ENCODE peak calls at places on chromosomes 3 and 15, in nine cellular contexts. H, Y, R, O, M, U, W, B and K are unnamed samples.
A peak's percentile ranks its signal among the peaks of the same experiment; 100 is the strongest.

GRCh38 chr15:78604420-78604819 is 16.4 kb downstream of the CHRNA3 start:
- DNase-seq in U (no peak), R (no peak), Y (no peak), M (no peak), H (no peak), O (no peak), W (no peak), B (no peak), K (no peak)

GRCh38 chr3:55296035-55296434 is 191.1 kb downstream of the WNT5A start:
- DNase-seq in H (peak; percentile 19), O (no peak), R (peak; percentile 88), W (no peak), U (no peak), B (no peak), M (no peak), Y (no peak), K (no peak)

GRCh38 chr3:70431906-70432305 is 119.5 kb upstream of the MDFIC2 start:
- DNase-seq in O (no peak), Y (no peak), W (no peak), H (no peak), B (no peak), M (no peak), U (no peak), R (peak; percentile 11), K (no peak)

GRCh38 chr3:161251716-161252115 is 30.6 kb downstream of the NMD3 start:
- DNase-seq in B (no peak), W (no peak), Y (no peak), M (no peak), O (no peak), H (no peak), R (no peak), U (no peak), K (no peak)

GRCh38 chr15:27137127-27137526 is 166.1 kb downstream of the GABRG3 start:
- DNase-seq in R (no peak), U (no peak), H (no peak), W (no peak), M (no peak), Y (no peak), O (no peak), B (no peak), K (no peak)

GRCh38 chr15:67033012-67033411 is 32.4 kb upstream of the SMAD3 start:
- DNase-seq in H (no peak), Y (no peak), R (no peak), W (no peak), M (no peak), B (no peak), U (no peak), O (no peak), K (peak; percentile 62)

GRCh38 chr15:89226359-89227221 is 5.2 kb upstream of the RLBP1 start:
- DNase-seq in O (no peak), U (no peak), R (no peak), W (no peak), B (no peak), M (no peak), H (no peak), Y (no peak), K (no peak)

GRCh38 chr15:63891763-63892123 is 58.0 kb upstream of the HERC1 start:
- DNase-seq in B (no peak), M (no peak), H (no peak), W (no peak), Y (no peak), U (no peak), O (no peak), R (no peak), K (no peak)

GRCh38 chr3:28349397-28350000 is 875 bp upstream of the AZI2 start:
- DNase-seq in Y (no peak), W (peak; percentile 8), U (peak; percentile 69), O (no peak), B (no peak), M (no peak), H (peak; percentile 55), R (peak; percentile 72), K (no peak)

GRCh38 chr15:29008846-29009245 is 123.1 kb downstream of the APBA2 start:
- DNase-seq in H (no peak), B (no peak), M (no peak), R (no peak), W (no peak), O (no peak), U (no peak), Y (no peak), K (no peak)

GRCh38 chr15:25070357-25070963 is 115.7 kb downstream of the SNRPN start:
- DNase-seq in M (no peak), B (no peak), H (no peak), O (no peak), U (no peak), R (no peak), W (no peak), Y (no peak), K (no peak)

GRCh38 chr15:89781891-89782618 is 5.9 kb downstream of the MESP2 start:
- DNase-seq in W (no peak), U (peak; percentile 39), O (peak; percentile 96), H (peak; percentile 90), B (peak; percentile 64), M (no peak), R (peak; percentile 92), Y (peak; percentile 92), K (no peak)

GRCh38 chr3:150636258-150636657 is 33.1 kb downstream of the SELENOT start:
- DNase-seq in U (no peak), Y (no peak), B (no peak), M (no peak), R (no peak), H (no peak), W (no peak), O (no peak), K (no peak)

GRCh38 chr3:161372321-161373260 is 1.3 kb upstream of the SPTSSB start:
- DNase-seq in H (peak; percentile 81), U (peak; percentile 18), M (no peak), R (peak; percentile 42), O (no peak), B (peak; percentile 42), W (peak; percentile 74), Y (no peak), K (peak; percentile 69)

GRCh38 chr15:59150185-59150584 is 45.2 kb downstream of the CCNB2 start:
- DNase-seq in R (no peak), Y (no peak), B (no peak), M (no peak), U (no peak), O (no peak), W (no peak), H (no peak), K (no peak)

GRCh38 chr15:67396109-67396508 is 124.8 kb upstream of the C15orf61 start:
- DNase-seq in W (no peak), H (no peak), O (no peak), Y (no peak), U (no peak), B (no peak), R (no peak), M (no peak), K (no peak)

DNA sequence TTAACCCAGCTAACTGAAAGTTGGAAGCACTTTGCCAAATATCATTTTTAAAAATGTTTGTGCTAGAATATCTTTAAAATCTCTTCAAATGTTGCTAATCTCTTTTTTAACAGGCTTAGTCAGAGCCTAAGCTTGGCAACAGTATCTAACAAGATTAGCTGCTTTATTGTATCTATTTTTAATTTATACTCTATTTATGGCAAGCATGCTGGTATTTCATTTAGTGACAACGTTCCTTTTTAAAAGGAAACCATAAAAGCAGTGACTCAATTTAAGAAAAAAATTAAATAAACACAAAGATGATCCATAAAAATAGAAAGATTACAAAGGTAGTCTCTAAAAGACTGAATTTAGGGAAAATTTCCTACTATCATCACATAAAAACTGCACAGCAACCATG is 40.5 kb downstream of the SLC12A6 start:
- DNase-seq in R (peak; percentile 33), M (no peak), H (peak; percentile 62), O (no peak), B (no peak), W (no peak), U (no peak), Y (no peak), K (no peak)
- H3K9me2 ChIP-seq in R (no peaks in the 10 kb centered on the region), M (no peaks in the 10 kb centered on the region), H (no peaks in the 10 kb centered on the region), O (no peaks in the 10 kb centered on the region), B (no peaks in the 10 kb centered on the region), W (no peaks in the 10 kb centered on the region), U (no peaks in the 10 kb centered on the region), Y (no peaks in the 10 kb centered on the region), K (no peaks in the 10 kb centered on the region)

GRCh38 chr3:194471863-194472262 is 14.9 kb downstream of the ATP13A3 start:
- DNase-seq in M (no peak), W (no peak), H (no peak), O (no peak), B (no peak), U (no peak), R (no peak), Y (no peak), K (no peak)
- H3K9me2 ChIP-seq in M (no peaks in the 10 kb centered on the region), W (no peaks in the 10 kb centered on the region), H (no peaks in the 10 kb centered on the region), O (no peaks in the 10 kb centered on the region), B (no peaks in the 10 kb centered on the region), U (no peaks in the 10 kb centered on the region), R (no peaks in the 10 kb centered on the region), Y (no peaks in the 10 kb centered on the region), K (no peaks in the 10 kb centered on the region)

DNA sequence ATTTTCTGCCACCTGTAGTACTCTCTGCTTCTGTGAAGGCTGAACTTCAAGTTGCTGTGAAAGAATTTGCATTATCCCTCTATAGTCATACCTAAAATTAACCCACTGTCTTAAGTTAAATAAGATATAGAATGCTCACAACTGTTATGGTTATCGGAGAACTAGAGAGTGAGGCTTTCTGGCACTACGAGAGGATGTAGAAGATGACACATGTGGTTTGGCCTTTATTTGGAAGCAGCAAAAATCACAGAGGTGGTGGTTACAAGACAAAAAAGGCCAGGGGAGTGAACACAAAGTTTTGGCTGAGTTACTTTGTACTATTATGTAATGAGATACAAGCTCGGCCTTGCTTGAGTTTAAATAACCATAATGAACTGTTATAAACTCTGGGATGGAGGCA is 78.2 kb upstream of the ICE2 start:
- DNase-seq in U (no peak), B (no peak), Y (no peak), O (no peak), R (no peak), M (no peak), H (no peak), W (no peak), K (no peak)
- H3K9me2 ChIP-seq in U (no peaks in the 10 kb centered on the region), B (no peaks in the 10 kb centered on the region), Y (no peaks in the 10 kb centered on the region), O (no peaks in the 10 kb centered on the region), R (no peaks in the 10 kb centered on the region), M (no peaks in the 10 kb centered on the region), H (no peaks in the 10 kb centered on the region), W (no peaks in the 10 kb centered on the region), K (no peaks in the 10 kb centered on the region)

GRCh38 chr3:126375835-126376331 is 18.7 kb upstream of the KLF15 start:
- DNase-seq in M (no peak), W (no peak), U (no peak), R (no peak), H (no peak), B (no peak), O (no peak), Y (peak; percentile 1), K (no peak)

GRCh38 chr3:126373146-126373613 is 16.0 kb upstream of the KLF15 start:
- DNase-seq in O (no peak), W (no peak), B (no peak), Y (no peak), R (no peak), M (no peak), H (no peak), U (no peak), K (no peak)

GRCh38 chr3:126372413-126373145 is 15.4 kb upstream of the KLF15 start:
- DNase-seq in B (no peak), R (no peak), Y (peak; percentile 1), H (no peak), O (no peak), M (no peak), W (no peak), U (no peak), K (no peak)

GRCh38 chr3:126376464-126376863 is 18.2 kb upstream of the CFAP100 start:
- DNase-seq in H (no peak), R (no peak), U (no peak), O (no peak), Y (peak; percentile 8), M (no peak), W (no peak), B (no peak), K (no peak)

GRCh38 chr3:126373682-126374601 is 16.7 kb upstream of the KLF15 start:
- DNase-seq in U (no peak), B (no peak), M (no peak), H (no peak), R (peak; percentile 67), Y (peak; percentile 2), O (no peak), W (no peak), K (no peak)
- H3K9me2 ChIP-seq in U (no peaks in the 10 kb centered on the region), B (no peaks in the 10 kb centered on the region), M (no peaks in the 10 kb centered on the region), H (no peaks in the 10 kb centered on the region), R (no peaks in the 10 kb centered on the region), Y (no peaks in the 10 kb centered on the region), O (no peaks in the 10 kb centered on the region), W (no peaks in the 10 kb centered on the region), K (no peaks in the 10 kb centered on the region)